ENCODE peak calls at places on chromosomes 7 and 10, in nine cellular contexts. Y is head of caudate nucleus, R is M059J, D is NCI-H2081, E is iPS-NIHi11, J is NCI-H1105 treated with DMSO at 0.1 percent for 48 hours, Z is GM12891, C is sciatic nerve, L is ELR. I is an unnamed sample.

GRCh38 chr7:12322287-12322902 is 81.3 kb downstream of the VWDE start:
- DNase-seq in R (peak; percentile 43), J (peak; percentile 80), L (peak; percentile 61), E (no peak), Y (no peak), Z (no peak), C (no peak), D (peak; percentile 6), I (peak; percentile 36)

GRCh38 chr7:47435889-47436312 is 146.0 kb downstream of the TNS3 start:
- DNase-seq in Y (peak; percentile 51), E (peak; percentile 62), Z (no peak), J (peak; percentile 17), L (peak; percentile 81), D (peak; percentile 39), R (peak; percentile 64), C (peak; percentile 83), I (peak; percentile 86)

GRCh38 chr7:31858051-31858450 is 171.0 kb downstream of the PPP1R17 start:
- DNase-seq in E (no peak), Y (no peak), C (no peak), L (peak; percentile 13), J (no peak), D (no peak), Z (no peak), R (peak; percentile 33), I (peak; percentile 51)

GRCh38 chr7:136023134-136023869 is 46.1 kb upstream of the MTPN start:
- DNase-seq in Y (no peak), D (peak; percentile 59), L (no peak), R (no peak), E (no peak), Z (no peak), J (peak; percentile 95), C (no peak), I (no peak)

GRCh38 chr7:80140388-80140787 is 5.8 kb downstream of the GNAI1 start:
- DNase-seq in D (no peak), C (no peak), Y (no peak), E (no peak), L (no peak), J (no peak), Z (no peak), R (no peak), I (peak; percentile 17)

GRCh38 chr7:157543276-157543675 is 206.5 kb downstream of the DNAJB6 start:
- DNase-seq in D (no peak), Z (no peak), Y (no peak), C (peak; percentile 43), L (no peak), J (no peak), R (no peak), E (no peak), I (no peak)

GRCh38 chr10:99360935-99361334 is 31.8 kb downstream of the CNNM1 start:
- DNase-seq in R (peak; percentile 48), L (no peak), Z (no peak), E (no peak), Y (no peak), D (no peak), C (no peak), J (no peak), I (no peak)

GRCh38 chr10:73841526-73842285 is 30.3 kb upstream of the NDST2 start:
- DNase-seq in E (no peak), Z (no peak), R (no peak), C (no peak), L (no peak), D (no peak), J (no peak), Y (no peak), I (peak; percentile 79)

GRCh38 chr7:907158-907980 is 31.0 kb downstream of the GET4 start:
- DNase-seq in J (no peak), R (peak; percentile 20), C (no peak), Y (no peak), D (no peak), E (no peak), Z (no peak), L (no peak), I (peak; percentile 26)

GRCh38 chr7:25624837-25625236 is 396.6 kb upstream of the NPVF start:
- DNase-seq in Z (no peak), D (no peak), Y (no peak), E (no peak), L (no peak), C (no peak), R (no peak), J (no peak), I (peak; percentile 13)

GRCh38 chr7:30896783-30897617 is 14.7 kb upstream of the AQP1 start:
- DNase-seq in L (no peak), D (no peak), E (no peak), Z (no peak), R (no peak), Y (no peak), J (no peak), C (no peak), I (no peak)

GRCh38 chr7:110813986-110814385 is 276.9 kb upstream of the LRRN3 start:
- DNase-seq in D (no peak), C (no peak), R (no peak), Z (no peak), J (no peak), L (no peak), E (no peak), Y (no peak), I (no peak)

GRCh38 chr7:78203042-78203720 is 404.6 kb downstream of the PHTF2 start:
- DNase-seq in L (peak; percentile 15), E (no peak), Y (no peak), Z (no peak), C (no peak), J (no peak), R (no peak), D (no peak), I (peak; percentile 48)

GRCh38 chr10:89805599-89806013 is 104.2 kb downstream of the KIF20B start:
- DNase-seq in L (no peak), Z (no peak), E (no peak), J (no peak), R (no peak), C (no peak), Y (no peak), D (no peak), I (no peak)

GRCh38 chr7:39504963-39505362 is 61.2 kb upstream of the YAE1 start:
- DNase-seq in D (no peak), L (peak; percentile 67), Z (no peak), C (no peak), R (peak; percentile 95), J (no peak), E (no peak), Y (no peak), I (peak; percentile 30)

GRCh38 chr10:28681345-28681763 is 4.0 kb downstream of the BAMBI start:
- DNase-seq in E (no peak), D (no peak), R (no peak), Z (no peak), C (no peak), Y (no peak), L (no peak), J (no peak), I (no peak)

GRCh38 chr7:75056476-75056875 is 17.1 kb downstream of the RCC1L start:
- DNase-seq in Z (no peak), D (no peak), R (peak; percentile 80), Y (no peak), J (no peak), C (no peak), E (no peak), L (peak; percentile 39), I (peak; percentile 95)

GRCh38 chr7:142584765-142585164 is 164.5 kb upstream of the PRSS1 start:
- DNase-seq in C (no peak), D (no peak), L (peak; percentile 53), E (no peak), J (no peak), Y (no peak), Z (no peak), R (peak; percentile 67), I (peak; percentile 13)

GRCh38 chr10:66833861-66834260 is 92.0 kb upstream of the LRRTM3 start:
- DNase-seq in Z (no peak), R (peak; percentile 24), D (no peak), L (no peak), J (no peak), Y (no peak), E (no peak), C (no peak), I (no peak)

GRCh38 chr7:120735791-120736190 is 122.2 kb downstream of the TSPAN12 start:
- DNase-seq in C (no peak), E (no peak), D (no peak), Y (no peak), J (peak; percentile 49), R (no peak), L (no peak), Z (no peak), I (no peak)